ENCODE peak calls at places on chromosomes 1 and 21, in ten cellular contexts. C is esophagus squamous epithelium, F is sigmoid colon, Z is lower leg skin, N is breast epithelium, Y is heart left ventricle, O is stomach, J is IMR-90, W is spleen, S is NB4. V is an unnamed sample.

GRCh38 chr1:183735069-183735860 is 69.7 kb upstream of the RGL1 start:
- DNase-seq in F (no peak), Y (no peak), Z (no peak), S (no peak), J (peak), W (no peak), N (no peak), C (no peak), O (no peak), V (no peak)

GRCh38 chr1:15430787-15431570 is 7.3 kb upstream of the CTRC start:
- DNase-seq in S (peak), O (peak), F (no peak), N (no peak), C (no peak), Z (peak), J (peak), W (peak), Y (peak), V (no peak)

GRCh38 chr1:175434268-175434860 is 241.8 kb upstream of the KIAA0040 start:
- DNase-seq in O (no peak), Z (no peak), F (no peak), W (no peak), S (no peak), C (no peak), Y (no peak), J (no peak), N (no peak), V (no peak)

GRCh38 chr1:209714338-209714737 is 9.7 kb downstream of the HSD11B1 start:
- DNase-seq in S (no peak), O (no peak), C (no peak), Z (no peak), Y (no peak), W (no peak), N (no peak), F (no peak), J (no peak), V (no peak)

GRCh38 chr1:108089482-108089881 is 110.7 kb downstream of the SLC25A24 start:
- DNase-seq in F (no peak), S (no peak), Z (no peak), O (no peak), N (no peak), W (no peak), J (no peak), Y (no peak), C (no peak), V (no peak)

GRCh38 chr1:62295921-62296451 is 23.2 kb downstream of the KANK4 start:
- DNase-seq in F (no peak), N (no peak), W (no peak), C (no peak), S (no peak), J (peak), O (no peak), Y (no peak), Z (no peak), V (no peak)

GRCh38 chr1:226674892-226675719 is 64.0 kb downstream of the ITPKB start:
- DNase-seq in J (no peak), O (peak), F (peak), Z (no peak), W (peak), N (no peak), C (peak), Y (peak), S (peak), V (no peak)

GRCh38 chr1:116474921-116475849 is 95.6 kb downstream of the CD58 start:
- DNase-seq in W (no peak), J (no peak), N (no peak), Z (peak), F (no peak), Y (peak), O (peak), S (no peak), C (no peak), V (no peak)

GRCh38 chr1:57210881-57211280 is 213.0 kb downstream of the DAB1 start:
- DNase-seq in Z (no peak), Y (no peak), N (no peak), O (no peak), F (no peak), S (no peak), W (no peak), J (no peak), C (no peak), V (no peak)

GRCh38 chr1:174023438-174023837 is 1.3 kb upstream of the RC3H1 start:
- DNase-seq in W (no peak), J (peak), Z (no peak), C (no peak), O (peak), Y (no peak), F (no peak), S (peak), N (no peak), V (no peak)

GRCh38 chr1:226181996-226182714 is 4.4 kb downstream of the ACBD3 start:
- DNase-seq in W (no peak), O (peak), J (peak), S (peak), Z (peak), F (peak), N (no peak), C (no peak), Y (peak), V (peak)

GRCh38 chr1:43664369-43664768 is 14.4 kb downstream of the KDM4A start:
- DNase-seq in Y (no peak), N (no peak), J (no peak), W (no peak), F (no peak), C (no peak), S (no peak), O (no peak), Z (no peak), V (no peak)
- TF ChIP-seq POLR2A in Y (no peak), N (no peak), J (no peak), W (no peak), F (no peak), C (no peak), S (no peak), O (no peak), Z (no peak), V (no peak)

GRCh38 chr1:245177071-245177900 is 22.5 kb downstream of the KIF26B start:
- DNase-seq in F (no peak), C (no peak), O (no peak), Z (no peak), Y (no peak), W (no peak), J (no peak), N (no peak), S (no peak), V (no peak)
- TF ChIP-seq POLR2A in F (no peak), C (no peak), O (no peak), Z (no peak), Y (no peak), W (no peak), J (no peak), N (no peak), S (no peak), V (no peak)

GRCh38 chr1:109490934-109491302 is 3.0 kb upstream of the CYB561D1 start:
- DNase-seq in Y (peak), J (no peak), F (no peak), W (peak), S (no peak), O (no peak), N (no peak), Z (no peak), C (no peak), V (no peak)

GRCh38 chr1:109495738-109496137 is 1.8 kb downstream of the CYB561D1 start:
- DNase-seq in O (no peak), S (no peak), C (no peak), J (no peak), Y (no peak), N (no peak), W (no peak), Z (no peak), F (no peak), V (no peak)

GRCh38 chr1:109491372-109491771 is 2.5 kb upstream of the CYB561D1 start:
- DNase-seq in O (no peak), W (no peak), J (no peak), Y (no peak), Z (no peak), F (no peak), C (no peak), S (no peak), N (no peak), V (no peak)

GRCh38 chr1:109493227-109493626 is 667 bp upstream of the CYB561D1 start:
- DNase-seq in O (no peak), Y (no peak), S (no peak), J (no peak), C (no peak), W (no peak), N (no peak), F (no peak), Z (no peak), V (no peak)

DNA sequence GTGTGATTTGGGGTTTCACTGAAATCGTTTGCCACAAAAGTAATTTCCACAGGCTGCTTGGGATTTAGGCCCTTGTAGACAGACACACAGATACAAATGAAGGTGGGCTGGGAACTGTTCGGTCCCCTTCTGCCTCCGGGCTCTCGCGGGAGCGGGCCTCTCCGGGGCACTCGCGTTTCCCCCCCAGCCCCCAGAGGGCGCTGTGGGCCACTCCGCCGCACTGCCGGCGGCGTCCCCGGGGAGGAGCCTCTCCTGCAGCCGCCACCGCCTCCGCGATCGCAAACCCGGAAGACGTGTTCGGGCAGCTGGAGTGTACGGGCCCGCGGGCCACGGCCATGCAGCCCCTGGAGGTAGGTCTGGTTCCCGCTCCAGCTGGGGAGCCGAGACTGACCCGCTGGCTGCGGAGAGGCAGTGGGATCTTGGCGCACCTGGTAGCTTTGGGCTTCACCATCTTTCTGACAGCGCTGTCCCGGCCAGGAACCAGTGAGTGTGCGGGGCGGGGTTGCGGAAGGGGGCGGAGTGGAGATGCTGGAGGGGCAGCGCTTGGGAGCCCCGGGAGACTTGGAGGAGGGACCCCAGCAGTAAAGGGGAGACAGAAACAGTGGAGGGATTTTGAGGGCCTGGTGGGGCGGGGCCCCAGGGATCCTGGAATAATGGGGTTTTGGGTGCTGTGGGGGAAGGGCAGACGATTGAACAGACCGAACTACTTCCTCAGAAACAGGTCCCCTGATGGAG is at the start of gene CYB561D1:
- DNase-seq in S (peak), N (peak), J (peak), O (peak), W (peak), F (peak), Y (peak), C (peak), Z (peak), V (peak)
- TF ChIP-seq POLR2A in S (peak), N (no peak), J (no peak), O (peak), W (no peak), F (no peak), Y (no peak), C (no peak), Z (no peak), V (peak)

GRCh38 chr1:230867903-230868735 is at the start of gene C1orf198:
- DNase-seq in S (peak), Y (peak), W (peak), Z (peak), J (no peak), O (peak), C (no peak), F (peak), N (peak), V (peak)
- TF ChIP-seq POLR2A in S (peak), Y (no peak), W (no peak), Z (no peak), J (peak), O (no peak), C (no peak), F (peak), N (peak), V (peak)

DNA sequence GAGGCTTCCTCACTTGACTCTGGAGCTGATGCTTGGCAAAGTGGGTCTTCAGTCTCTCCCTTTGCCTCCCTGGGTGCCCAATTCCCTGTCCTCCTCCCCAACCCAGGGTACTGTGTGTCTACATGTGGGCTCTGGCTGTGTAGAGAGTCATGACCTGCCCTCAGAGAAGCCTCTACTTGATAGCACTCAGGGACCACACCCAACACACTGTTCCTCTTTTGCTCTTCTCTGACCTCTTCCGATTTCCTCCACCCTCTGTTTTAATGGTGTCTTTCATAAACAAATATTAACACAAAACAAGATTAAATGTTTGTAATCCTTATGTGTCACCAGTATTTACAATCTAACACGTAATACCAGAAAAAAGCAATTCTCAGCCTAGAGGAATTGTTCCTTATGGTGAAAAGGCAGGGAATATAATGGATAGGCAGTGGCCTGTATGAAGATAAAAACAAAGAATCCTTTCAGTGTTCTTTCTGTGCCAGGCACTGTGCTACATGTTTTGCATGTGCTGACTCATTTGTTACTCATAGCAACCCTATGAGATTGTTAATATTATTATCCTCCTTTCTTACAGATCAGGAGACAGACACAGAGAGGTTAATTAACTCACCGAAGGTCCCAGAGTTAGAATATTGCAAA is 58.2 kb downstream of the HSD3B1 start:
- DNase-seq in S (peak), N (no peak), O (no peak), Y (no peak), C (no peak), J (no peak), F (no peak), Z (no peak), W (no peak), V (no peak)
- TF ChIP-seq POLR2A in S (no peak), N (no peak), O (no peak), Y (no peak), C (no peak), J (no peak), F (no peak), Z (no peak), W (no peak), V (no peak)

DNA sequence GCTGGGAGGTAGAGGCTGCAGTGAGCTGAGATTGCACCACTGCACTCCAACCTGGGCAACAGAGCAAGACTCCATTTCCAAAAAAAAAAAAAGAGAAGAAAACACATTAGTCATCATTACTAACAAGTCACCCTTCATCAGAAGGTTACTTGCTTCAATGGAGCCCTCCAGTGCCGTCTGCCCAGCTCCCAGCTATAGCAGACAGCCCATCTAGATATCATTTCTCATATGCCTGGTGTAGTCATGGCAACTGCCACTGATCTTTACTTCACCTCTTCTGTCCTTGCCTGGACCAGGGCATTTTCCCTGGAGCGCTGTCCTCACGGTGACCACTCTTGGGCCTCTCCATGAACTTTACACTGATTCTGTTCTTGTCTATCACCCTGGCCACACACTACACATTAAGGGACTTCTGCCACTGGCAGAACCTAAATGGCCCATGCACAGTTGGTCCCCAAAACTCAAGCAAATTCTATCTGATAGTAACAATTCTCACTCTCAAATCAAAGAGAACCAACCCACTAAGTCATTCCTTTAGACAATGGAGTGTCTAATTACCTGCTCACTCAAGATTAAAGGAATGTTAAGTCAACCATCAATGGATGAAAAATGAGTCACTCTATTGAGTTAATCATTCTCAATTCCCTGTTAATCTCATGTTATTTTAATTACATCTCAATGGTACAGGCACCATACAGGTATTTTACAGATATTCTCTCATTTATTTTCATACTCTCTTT is 12.9 kb downstream of the GPA33 start:
- DNase-seq in N (no peak), C (no peak), S (no peak), Y (no peak), O (no peak), J (no peak), Z (no peak), F (no peak), W (no peak), V (no peak)
- TF ChIP-seq POLR2A in N (no peak), C (no peak), S (no peak), Y (no peak), O (no peak), J (no peak), Z (no peak), F (no peak), W (no peak), V (no peak)

DNA sequence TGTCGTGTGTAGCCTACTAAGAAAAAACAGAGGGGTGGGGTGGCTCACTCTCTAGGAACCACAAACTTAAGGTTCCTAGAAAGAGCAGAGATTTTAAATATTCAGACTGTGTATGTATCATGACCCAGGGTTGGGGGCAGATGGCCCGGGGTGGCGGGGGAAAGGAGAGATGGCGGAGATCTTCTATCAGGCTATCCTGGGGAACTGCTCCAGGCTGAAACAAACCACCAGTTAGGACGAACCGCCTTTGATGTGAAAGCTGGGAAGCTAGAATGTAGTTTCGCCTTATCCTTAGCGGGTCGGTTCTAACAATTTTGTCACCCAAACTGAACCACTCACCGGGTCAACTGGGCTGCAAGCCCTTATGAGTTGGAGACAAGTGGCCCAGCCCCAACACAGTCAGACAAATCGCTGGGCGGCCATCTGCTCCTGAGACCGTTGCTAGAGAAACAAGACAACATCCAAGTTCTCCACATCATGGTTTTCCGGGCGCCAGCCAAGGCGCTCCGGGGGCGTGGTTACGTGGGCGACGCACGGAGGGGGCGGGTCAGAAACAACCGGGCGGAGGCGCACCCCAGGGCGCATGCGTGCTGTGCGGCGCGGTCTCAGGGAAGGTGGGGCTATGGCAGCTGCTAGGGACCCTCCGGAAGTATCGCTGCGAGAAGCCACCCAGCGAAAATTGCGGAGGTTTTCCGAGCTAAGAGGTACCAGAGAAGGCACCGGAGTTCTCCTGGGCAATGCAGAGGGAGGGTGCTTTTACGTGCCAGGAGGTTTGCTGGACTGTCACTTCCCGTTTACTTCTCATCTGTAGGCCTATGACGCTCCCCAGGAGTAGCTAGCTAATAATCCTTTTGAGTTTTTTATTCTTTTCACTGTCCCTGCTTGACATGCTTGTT is at the start of the genes FPGT and LRRIQ3:
- DNase-seq in Y (peak), S (peak), Z (peak), J (peak), O (peak), C (peak), W (peak), N (peak), F (peak), V (peak)
- TF ChIP-seq POLR2A in Y (no peak), S (peak), Z (no peak), J (peak), O (peak), C (peak), W (no peak), N (no peak), F (peak), V (peak)

GRCh38 chr21:26965091-26965566 is 1.8 kb downstream of the ADAMTS5 start:
- DNase-seq in Z (peak), F (no peak), O (no peak), Y (no peak), S (no peak), W (peak), C (no peak), N (no peak), J (no peak), V (no peak)

GRCh38 chr21:26965567-26966359 is 1.1 kb downstream of the ADAMTS5 start:
- DNase-seq in Z (peak), C (no peak), N (peak), W (peak), J (peak), F (peak), O (peak), Y (peak), S (no peak), V (no peak)

GRCh38 chr21:26964379-26964778 is 2.5 kb downstream of the ADAMTS5 start:
- DNase-seq in S (no peak), Y (peak), N (peak), W (no peak), F (peak), J (peak), O (peak), C (no peak), Z (peak), V (no peak)

GRCh38 chr21:26966360-26966977 is 419 bp downstream of the ADAMTS5 start:
- DNase-seq in F (peak), W (peak), Y (peak), O (no peak), J (peak), S (peak), C (no peak), Z (no peak), N (no peak), V (no peak)

GRCh38 chr21:26966978-26967913 is at the start of gene ADAMTS5:
- DNase-seq in N (peak), F (peak), J (peak), S (peak), C (no peak), O (peak), Y (peak), W (peak), Z (peak), V (peak)
- TF ChIP-seq POLR2A in N (peak), F (no peak), J (peak), S (no peak), C (no peak), O (no peak), Y (no peak), W (peak), Z (peak), V (peak)

GRCh38 chr1:112696578-112697320 is 10.2 kb downstream of the RHOC start:
- DNase-seq in W (peak), S (no peak), Z (peak), J (no peak), O (no peak), F (no peak), C (no peak), N (no peak), Y (no peak), V (no peak)
- TF ChIP-seq POLR2A in W (no peak), S (no peak), Z (no peak), J (no peak), O (no peak), F (no peak), C (no peak), N (no peak), Y (no peak), V (no peak)

V was measured in H54.